ENCODE peak calls at places on chromosomes 1 and 21, in ten cellular contexts. One of them, this sample, is unnamed.

GRCh38 chr1:86714159-86714558 is 9.8 kb downstream of the SH3GLB1 start:
- DNase-seq in AG08395: no peak
- DNase-seq in non-pigmented ciliary epithelial cell: no peak
- DNase-seq in kidney epithelial cell: no peak
- DNase-seq in T-cell: no peak
- DNase-seq in activated naive CD8-positive, alpha-beta T cell treated with anti-CD3 and anti-CD28 coated beads for 36 hours: no peak
- DNase-seq in stimulated activated CD4-positive, alpha-beta T cell treated with anti-CD3 and anti-CD28 coated beads, Interleukin-4, amount 100 ng/mL, for 48 hours: no peak
- DNase-seq in thoracic aorta: no peak
- DNase-seq in ACHN: no peak
- DNase-seq in heart right ventricle: no peak
- DNase-seq in this sample: no peak

GRCh38 chr1:94974224-94974623 is 47.3 kb upstream of the CNN3 start:
- DNase-seq in AG08395: peak
- DNase-seq in non-pigmented ciliary epithelial cell: peak
- DNase-seq in kidney epithelial cell: peak
- DNase-seq in T-cell: no peak
- DNase-seq in activated naive CD8-positive, alpha-beta T cell treated with anti-CD3 and anti-CD28 coated beads for 36 hours: no peak
- DNase-seq in stimulated activated CD4-positive, alpha-beta T cell treated with anti-CD3 and anti-CD28 coated beads, Interleukin-4, amount 100 ng/mL, for 48 hours: no peak
- DNase-seq in thoracic aorta: no peak
- DNase-seq in ACHN: peak
- DNase-seq in heart right ventricle: no peak
- DNase-seq in this sample: no peak

GRCh38 chr1:107244734-107245495 is 104.1 kb downstream of the NTNG1 start:
- DNase-seq in AG08395: no peak
- DNase-seq in non-pigmented ciliary epithelial cell: no peak
- DNase-seq in kidney epithelial cell: no peak
- DNase-seq in T-cell: no peak
- DNase-seq in activated naive CD8-positive, alpha-beta T cell treated with anti-CD3 and anti-CD28 coated beads for 36 hours: no peak
- DNase-seq in stimulated activated CD4-positive, alpha-beta T cell treated with anti-CD3 and anti-CD28 coated beads, Interleukin-4, amount 100 ng/mL, for 48 hours: no peak
- DNase-seq in thoracic aorta: no peak
- DNase-seq in ACHN: no peak
- DNase-seq in heart right ventricle: no peak
- DNase-seq in this sample: no peak

GRCh38 chr1:183126000-183126366 is 60.1 kb upstream of the LAMC2 start:
- DNase-seq in AG08395: no peak
- DNase-seq in non-pigmented ciliary epithelial cell: no peak
- DNase-seq in kidney epithelial cell: no peak
- DNase-seq in T-cell: no peak
- DNase-seq in activated naive CD8-positive, alpha-beta T cell treated with anti-CD3 and anti-CD28 coated beads for 36 hours: no peak
- DNase-seq in stimulated activated CD4-positive, alpha-beta T cell treated with anti-CD3 and anti-CD28 coated beads, Interleukin-4, amount 100 ng/mL, for 48 hours: no peak
- DNase-seq in thoracic aorta: no peak
- DNase-seq in ACHN: no peak
- DNase-seq in heart right ventricle: no peak
- DNase-seq in this sample: no peak

GRCh38 chr1:1597275-1597930 is 2.5 kb downstream of the FNDC10 start:
- DNase-seq in AG08395: no peak
- DNase-seq in non-pigmented ciliary epithelial cell: no peak
- DNase-seq in kidney epithelial cell: no peak
- DNase-seq in T-cell: no peak
- DNase-seq in activated naive CD8-positive, alpha-beta T cell treated with anti-CD3 and anti-CD28 coated beads for 36 hours: no peak
- DNase-seq in stimulated activated CD4-positive, alpha-beta T cell treated with anti-CD3 and anti-CD28 coated beads, Interleukin-4, amount 100 ng/mL, for 48 hours: no peak
- DNase-seq in thoracic aorta: no peak
- DNase-seq in ACHN: peak
- DNase-seq in heart right ventricle: no peak
- DNase-seq in this sample: no peak

GRCh38 chr1:37851782-37852210 is 7.6 kb downstream of the MTF1 start:
- DNase-seq in AG08395: peak
- DNase-seq in non-pigmented ciliary epithelial cell: no peak
- DNase-seq in kidney epithelial cell: no peak
- DNase-seq in T-cell: no peak
- DNase-seq in activated naive CD8-positive, alpha-beta T cell treated with anti-CD3 and anti-CD28 coated beads for 36 hours: no peak
- DNase-seq in stimulated activated CD4-positive, alpha-beta T cell treated with anti-CD3 and anti-CD28 coated beads, Interleukin-4, amount 100 ng/mL, for 48 hours: no peak
- DNase-seq in thoracic aorta: no peak
- DNase-seq in ACHN: no peak
- DNase-seq in heart right ventricle: no peak
- DNase-seq in this sample: no peak

GRCh38 chr1:202553560-202554038 is 156.7 kb downstream of the SYT2 start:
- DNase-seq in AG08395: no peak
- DNase-seq in non-pigmented ciliary epithelial cell: no peak
- DNase-seq in kidney epithelial cell: no peak
- DNase-seq in T-cell: no peak
- DNase-seq in activated naive CD8-positive, alpha-beta T cell treated with anti-CD3 and anti-CD28 coated beads for 36 hours: no peak
- DNase-seq in stimulated activated CD4-positive, alpha-beta T cell treated with anti-CD3 and anti-CD28 coated beads, Interleukin-4, amount 100 ng/mL, for 48 hours: no peak
- DNase-seq in thoracic aorta: no peak
- DNase-seq in ACHN: no peak
- DNase-seq in heart right ventricle: peak
- DNase-seq in this sample: no peak

GRCh38 chr1:22500476-22500875 is 48.8 kb downstream of the ZBTB40 start:
- DNase-seq in AG08395: peak
- DNase-seq in non-pigmented ciliary epithelial cell: no peak
- DNase-seq in kidney epithelial cell: peak
- DNase-seq in T-cell: no peak
- DNase-seq in activated naive CD8-positive, alpha-beta T cell treated with anti-CD3 and anti-CD28 coated beads for 36 hours: no peak
- DNase-seq in stimulated activated CD4-positive, alpha-beta T cell treated with anti-CD3 and anti-CD28 coated beads, Interleukin-4, amount 100 ng/mL, for 48 hours: no peak
- DNase-seq in thoracic aorta: no peak
- DNase-seq in ACHN: no peak
- DNase-seq in heart right ventricle: peak
- DNase-seq in this sample: peak

GRCh38 chr1:50929376-50929958 is 30.6 kb downstream of the FAF1 start:
- DNase-seq in AG08395: peak
- DNase-seq in non-pigmented ciliary epithelial cell: peak
- DNase-seq in kidney epithelial cell: peak
- DNase-seq in T-cell: no peak
- DNase-seq in activated naive CD8-positive, alpha-beta T cell treated with anti-CD3 and anti-CD28 coated beads for 36 hours: no peak
- DNase-seq in stimulated activated CD4-positive, alpha-beta T cell treated with anti-CD3 and anti-CD28 coated beads, Interleukin-4, amount 100 ng/mL, for 48 hours: no peak
- DNase-seq in thoracic aorta: no peak
- DNase-seq in ACHN: peak
- DNase-seq in heart right ventricle: no peak
- DNase-seq in this sample: peak

GRCh38 chr1:93716974-93717373 is 35.3 kb upstream of the BCAR3 start:
- DNase-seq in AG08395: no peak
- DNase-seq in non-pigmented ciliary epithelial cell: no peak
- DNase-seq in kidney epithelial cell: no peak
- DNase-seq in T-cell: no peak
- DNase-seq in activated naive CD8-positive, alpha-beta T cell treated with anti-CD3 and anti-CD28 coated beads for 36 hours: peak
- DNase-seq in stimulated activated CD4-positive, alpha-beta T cell treated with anti-CD3 and anti-CD28 coated beads, Interleukin-4, amount 100 ng/mL, for 48 hours: peak
- DNase-seq in thoracic aorta: no peak
- DNase-seq in ACHN: peak
- DNase-seq in heart right ventricle: no peak
- DNase-seq in this sample: no peak

GRCh38 chr1:165387956-165388355 is 31.4 kb upstream of the LMX1A start:
- DNase-seq in AG08395: peak
- DNase-seq in non-pigmented ciliary epithelial cell: no peak
- DNase-seq in kidney epithelial cell: no peak
- DNase-seq in T-cell: no peak
- DNase-seq in activated naive CD8-positive, alpha-beta T cell treated with anti-CD3 and anti-CD28 coated beads for 36 hours: no peak
- DNase-seq in stimulated activated CD4-positive, alpha-beta T cell treated with anti-CD3 and anti-CD28 coated beads, Interleukin-4, amount 100 ng/mL, for 48 hours: no peak
- DNase-seq in thoracic aorta: no peak
- DNase-seq in ACHN: no peak
- DNase-seq in heart right ventricle: no peak
- DNase-seq in this sample: no peak

GRCh38 chr1:67918067-67918466 is 84.8 kb upstream of the GNG12 start:
- DNase-seq in AG08395: no peak
- DNase-seq in non-pigmented ciliary epithelial cell: no peak
- DNase-seq in kidney epithelial cell: no peak
- DNase-seq in T-cell: no peak
- DNase-seq in activated naive CD8-positive, alpha-beta T cell treated with anti-CD3 and anti-CD28 coated beads for 36 hours: no peak
- DNase-seq in stimulated activated CD4-positive, alpha-beta T cell treated with anti-CD3 and anti-CD28 coated beads, Interleukin-4, amount 100 ng/mL, for 48 hours: no peak
- DNase-seq in thoracic aorta: no peak
- DNase-seq in ACHN: no peak
- DNase-seq in heart right ventricle: no peak
- DNase-seq in this sample: no peak

GRCh38 chr21:40227111-40227510 is 359.9 kb downstream of the PCP4 start:
- DNase-seq in AG08395: no peak
- DNase-seq in non-pigmented ciliary epithelial cell: no peak
- DNase-seq in kidney epithelial cell: no peak
- DNase-seq in T-cell: no peak
- DNase-seq in activated naive CD8-positive, alpha-beta T cell treated with anti-CD3 and anti-CD28 coated beads for 36 hours: no peak
- DNase-seq in stimulated activated CD4-positive, alpha-beta T cell treated with anti-CD3 and anti-CD28 coated beads, Interleukin-4, amount 100 ng/mL, for 48 hours: no peak
- DNase-seq in thoracic aorta: no peak
- DNase-seq in ACHN: no peak
- DNase-seq in heart right ventricle: no peak
- DNase-seq in this sample: no peak

GRCh38 chr1:11967028-11967547 is 13.2 kb upstream of the MFN2 start:
- DNase-seq in AG08395: peak
- DNase-seq in non-pigmented ciliary epithelial cell: no peak
- DNase-seq in kidney epithelial cell: no peak
- DNase-seq in T-cell: no peak
- DNase-seq in activated naive CD8-positive, alpha-beta T cell treated with anti-CD3 and anti-CD28 coated beads for 36 hours: no peak
- DNase-seq in stimulated activated CD4-positive, alpha-beta T cell treated with anti-CD3 and anti-CD28 coated beads, Interleukin-4, amount 100 ng/mL, for 48 hours: no peak
- DNase-seq in thoracic aorta: no peak
- DNase-seq in ACHN: peak
- DNase-seq in heart right ventricle: no peak
- DNase-seq in this sample: no peak

This sample was measured in AG04450.